ENCODE peak calls at places on chromosomes 1 and 21, in seven cellular contexts. N, U, I, R, T, J and P are unnamed samples.

GRCh38 chr1:46341222-46342083 is 846 bp downstream of the NSUN4 start:
- DNase-seq in N (no peak), U (no peak), I (peak; percentile 31), R (no peak), T (no peak), J (no peak), P (no peak)

GRCh38 chr1:166253076-166253779 is 86.4 kb upstream of the FAM78B start:
- DNase-seq in N (no peak), U (no peak), I (no peak), R (no peak), T (no peak), J (no peak), P (no peak)

GRCh38 chr1:115408489-115409002 is 70.5 kb upstream of the NGF start:
- DNase-seq in N (no peak), U (peak; percentile 28), I (no peak), R (no peak), T (no peak), J (peak; percentile 29), P (no peak)

GRCh38 chr21:41683815-41684214 is 83.0 kb downstream of the RIPK4 start:
- DNase-seq in N (no peak), U (no peak), I (no peak), R (no peak), T (no peak), J (no peak), P (no peak)

GRCh38 chr1:222047370-222047769 is 305.5 kb upstream of the DUSP10 start:
- DNase-seq in N (no peak), U (no peak), I (no peak), R (no peak), T (no peak), J (no peak), P (no peak)

GRCh38 chr1:20634594-20635084 is 1.4 kb downstream of the PINK1 start:
- DNase-seq in N (no peak), U (peak; percentile 19), I (no peak), R (no peak), T (peak; percentile 23), J (no peak), P (no peak)

GRCh38 chr1:25695066-25695990 is 78.7 kb downstream of the MAN1C1 start:
- DNase-seq in N (no peak), U (peak; percentile 100), I (no peak), R (peak; percentile 96), T (no peak), J (peak; percentile 80), P (no peak)

GRCh38 chr1:93079685-93080141 is 630 bp downstream of the MTF2 start:
- DNase-seq in N (no peak), U (peak; percentile 13), I (peak; percentile 15), R (no peak), T (peak; percentile 13), J (no peak), P (no peak)

GRCh38 chr1:65255088-65256050 is 54.0 kb upstream of the DNAJC6 start:
- DNase-seq in N (no peak), U (peak; percentile 17), I (no peak), R (no peak), T (peak; percentile 47), J (no peak), P (no peak)

GRCh38 chr1:242129103-242129502 is 130.2 kb upstream of the MAP1LC3C start:
- DNase-seq in N (no peak), U (no peak), I (no peak), R (no peak), T (no peak), J (no peak), P (no peak)

GRCh38 chr1:19828546-19828945 is 13.5 kb upstream of the RNF186 start:
- DNase-seq in N (no peak), U (peak; percentile 24), I (no peak), R (no peak), T (no peak), J (no peak), P (no peak)

GRCh38 chr1:24003331-24003972 is 23.3 kb upstream of the SRSF10 start:
- DNase-seq in N (no peak), U (peak; percentile 60), I (no peak), R (peak; percentile 78), T (no peak), J (no peak), P (no peak)

GRCh38 chr1:110880708-110881374 is 7.9 kb downstream of the CD53 start:
- DNase-seq in N (no peak), U (no peak), I (no peak), R (no peak), T (no peak), J (no peak), P (no peak)

GRCh38 chr1:205495237-205495823 is 9.1 kb upstream of the CDK18 start:
- DNase-seq in N (no peak), U (no peak), I (no peak), R (no peak), T (peak; percentile 51), J (peak; percentile 69), P (no peak)

GRCh38 chr1:111737216-111738132 is 1.7 kb downstream of the INKA2 start:
- DNase-seq in N (no peak), U (no peak), I (no peak), R (no peak), T (no peak), J (no peak), P (no peak)

GRCh38 chr1:5718716-5719632 is 273.3 kb downstream of the NPHP4 start:
- DNase-seq in N (no peak), U (no peak), I (no peak), R (no peak), T (no peak), J (no peak), P (no peak)

GRCh38 chr1:8497196-8497878 is 179.4 kb downstream of the SLC45A1 start:
- DNase-seq in N (peak; percentile 43), U (peak; percentile 96), I (no peak), R (peak; percentile 52), T (no peak), J (no peak), P (no peak)

GRCh38 chr1:235093013-235093618 is 35.5 kb downstream of the TOMM20 start:
- DNase-seq in N (no peak), U (peak; percentile 76), I (no peak), R (no peak), T (peak; percentile 47), J (peak; percentile 42), P (peak; percentile 49)

GRCh38 chr1:234701737-234702341 is 91.9 kb upstream of the IRF2BP2 start:
- DNase-seq in N (no peak), U (no peak), I (no peak), R (no peak), T (no peak), J (peak; percentile 37), P (no peak)

GRCh38 chr1:207672525-207673130 is 27.7 kb downstream of the CR1L start:
- DNase-seq in N (no peak), U (peak; percentile 61), I (no peak), R (no peak), T (no peak), J (no peak), P (no peak)
- TF ChIP-seq CTCF in N (peak; percentile 57), U (peak; percentile 60), I (no peak), R (peak; percentile 54), T (peak; percentile 72), J (no peak), P (no peak)

GRCh38 chr1:113242481-113242880 is 147.8 kb upstream of the MAGI3 start:
- DNase-seq in N (no peak), U (no peak), I (no peak), R (no peak), T (no peak), J (no peak), P (no peak)

GRCh38 chr1:113243529-113243928 is 146.8 kb upstream of the MAGI3 start:
- DNase-seq in N (no peak), U (no peak), I (no peak), R (no peak), T (no peak), J (no peak), P (no peak)

GRCh38 chr1:113246929-113247328 is 143.4 kb upstream of the MAGI3 start:
- DNase-seq in N (no peak), U (no peak), I (no peak), R (no peak), T (no peak), J (no peak), P (no peak)

GRCh38 chr1:113241237-113241636 is 149.1 kb upstream of the MAGI3 start:
- DNase-seq in N (no peak), U (no peak), I (no peak), R (no peak), T (no peak), J (no peak), P (no peak)

DNA sequence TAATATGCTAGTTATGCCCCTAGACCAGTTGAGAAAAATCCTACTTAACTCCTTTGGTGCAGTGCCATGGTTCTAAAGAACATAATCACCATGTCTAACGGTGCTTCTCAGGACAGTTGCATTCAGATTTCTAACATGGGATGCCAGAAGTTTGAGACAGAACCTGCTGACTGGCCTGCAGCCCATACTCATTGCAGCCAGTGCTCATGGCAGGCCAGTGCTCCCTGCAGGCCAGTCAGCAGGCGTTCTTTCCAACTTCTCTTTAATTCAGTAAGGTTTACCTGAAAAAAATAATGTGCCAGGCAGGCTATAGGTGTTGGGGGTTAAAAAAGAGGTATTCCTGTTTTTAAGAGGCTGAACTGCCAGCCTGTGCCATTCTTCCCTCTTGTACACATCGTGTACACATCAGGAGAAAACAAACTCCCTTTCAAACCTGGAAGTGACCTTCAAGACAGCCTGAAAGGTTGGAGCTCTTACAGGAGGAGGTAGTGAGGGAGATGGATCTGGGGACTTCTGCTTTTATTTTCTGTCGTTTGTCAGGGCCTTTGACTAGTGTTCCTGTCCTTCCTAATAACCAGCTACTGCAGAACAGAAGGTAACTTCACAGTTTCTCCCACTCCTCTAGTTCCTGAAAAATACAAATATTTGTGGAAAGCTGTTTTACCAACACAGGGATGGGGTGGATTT is 146.0 kb upstream of the MAGI3 start:
- DNase-seq in N (no peak), U (no peak), I (no peak), R (no peak), T (no peak), J (no peak), P (no peak)
- TF ChIP-seq CTCF in N (no peak), U (no peak), I (no peak), R (no peak), T (no peak), J (no peak), P (no peak)

DNA sequence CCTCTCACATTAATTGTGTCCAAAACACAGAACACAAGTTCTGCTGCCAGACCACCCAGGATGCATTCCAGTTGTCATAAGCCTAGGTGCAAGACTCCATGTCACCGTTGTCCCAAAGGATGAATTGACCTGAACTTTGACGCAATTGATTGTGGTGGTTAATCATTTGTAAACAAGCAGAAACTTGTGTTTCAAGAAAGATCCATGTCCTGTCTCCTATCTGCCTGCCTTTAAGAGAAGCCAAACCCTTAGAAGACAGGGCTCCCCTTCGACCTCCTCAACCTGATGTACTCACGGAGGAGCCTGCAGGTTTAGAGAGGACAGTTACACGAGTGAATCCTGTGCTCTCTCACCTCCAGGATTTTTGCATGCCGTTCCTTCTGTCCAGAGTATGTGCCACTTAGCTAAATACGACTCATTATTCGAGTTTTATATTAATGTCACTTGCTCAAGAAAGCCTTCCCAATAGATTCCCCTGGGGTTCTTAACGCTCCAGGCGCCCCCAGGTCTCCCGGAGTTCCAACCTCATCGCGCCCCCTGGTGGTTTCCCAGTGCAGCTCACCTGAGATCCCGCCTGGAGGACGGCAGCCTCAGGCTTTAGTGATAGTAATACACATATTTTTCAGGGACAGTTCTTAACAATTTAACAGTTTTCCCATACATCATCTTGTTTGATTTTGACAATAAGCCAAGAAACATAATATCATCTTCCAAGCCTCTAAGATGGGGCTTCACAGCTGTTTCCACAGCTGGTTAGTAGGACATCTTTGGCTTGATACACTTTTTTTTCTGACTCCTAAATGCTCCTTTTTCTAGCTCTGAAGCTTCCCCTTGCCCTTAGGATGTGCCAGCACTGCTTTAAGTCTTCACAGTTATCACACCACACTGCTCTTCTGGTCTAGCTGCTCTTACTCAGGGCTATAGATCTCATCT is 2.4 kb upstream of the C8B start:
- DNase-seq in N (no peak), U (peak; percentile 2), I (no peak), R (no peak), T (no peak), J (no peak), P (peak; percentile 48)
- TF ChIP-seq CTCF in N (peak; percentile 70), U (peak; percentile 45), I (no peak), R (peak; percentile 72), T (peak; percentile 18), J (peak; percentile 55), P (peak; percentile 74)

GRCh38 chr1:53525595-53525994 is 66.4 kb downstream of the DMRTB1 start:
- DNase-seq in N (no peak), U (no peak), I (no peak), R (no peak), T (no peak), J (no peak), P (no peak)
- TF ChIP-seq CTCF in N (no peak), U (no peak), I (no peak), R (no peak), T (no peak), J (no peak), P (no peak)